ENCODE peak calls at places on chromosomes 6 and 20, in eight cellular contexts. S is BE2C; L is ascending aorta; G is tibial nerve; K is GM12865; E is upper lobe of right lung; J is fibroblast of lung; C is CD8-positive, alpha-beta T cell. R is an unnamed sample.

GRCh38 chr6:121274896-121275295 is 59.4 kb downstream of the TBC1D32 start:
- DNase-seq in S (no peak), L (no peak), G (no peak), K (no peak), E (no peak), J (no peak), C (no peak), R (no peak)

GRCh38 chr6:74277749-74278148 is 581.7 kb downstream of the CD109 start:
- DNase-seq in S (peak; percentile 4), L (no peak), G (no peak), K (no peak), E (no peak), J (peak; percentile 20), C (no peak), R (no peak)

GRCh38 chr6:39041072-39041471 is 7.5 kb upstream of the GLP1R start:
- DNase-seq in S (no peak), L (no peak), G (no peak), K (peak; percentile 42), E (no peak), J (no peak), C (no peak), R (no peak)

GRCh38 chr6:134080171-134080795 is 27.9 kb upstream of the SLC2A12 start:
- DNase-seq in S (no peak), L (no peak), G (no peak), K (peak; percentile 51), E (no peak), J (peak; percentile 67), C (no peak), R (no peak)

GRCh38 chr20:3661836-3662665 is 1.1 kb downstream of the GFRA4 start:
- DNase-seq in S (no peak), L (peak; percentile 56), G (no peak), K (no peak), E (peak; percentile 49), J (no peak), C (no peak), R (no peak)

GRCh38 chr6:144606041-144606440 is 320.9 kb downstream of the UTRN start:
- DNase-seq in S (no peak), L (no peak), G (no peak), K (no peak), E (no peak), J (no peak), C (no peak), R (no peak)

GRCh38 chr20:64203037-64203777 is 39.0 kb downstream of the MYT1 start:
- DNase-seq in S (peak; percentile 35), L (no peak), G (no peak), K (no peak), E (no peak), J (no peak), C (no peak), R (no peak)

GRCh38 chr6:131379951-131380350 is 193.1 kb upstream of the ARG1 start:
- DNase-seq in S (no peak), L (no peak), G (no peak), K (no peak), E (no peak), J (peak; percentile 94), C (no peak), R (peak; percentile 45)

GRCh38 chr20:33929917-33930316 is 63.8 kb upstream of the RALY start:
- DNase-seq in S (no peak), L (no peak), G (no peak), K (no peak), E (no peak), J (no peak), C (no peak), R (no peak)

GRCh38 chr6:134240664-134241431 is 77.1 kb downstream of the SGK1 start:
- DNase-seq in S (no peak), L (peak; percentile 75), G (peak; percentile 37), K (peak; percentile 67), E (peak; percentile 82), J (no peak), C (peak; percentile 90), R (no peak)

GRCh38 chr6:91278416-91278815 is 691.5 kb upstream of the MAP3K7 start:
- DNase-seq in S (no peak), L (no peak), G (no peak), K (no peak), E (no peak), J (no peak), C (no peak), R (no peak)

GRCh38 chr20:46626799-46627198 is 24.5 kb downstream of the SLC13A3 start:
- DNase-seq in S (no peak), L (no peak), G (no peak), K (no peak), E (no peak), J (no peak), C (no peak), R (no peak)

GRCh38 chr20:17808357-17808756 is 108.6 kb downstream of the BANF2 start:
- DNase-seq in S (no peak), L (peak; percentile 72), G (peak; percentile 58), K (no peak), E (no peak), J (peak; percentile 25), C (no peak), R (no peak)

GRCh38 chr20:44241796-44242195 is 5.3 kb upstream of the GDAP1L1 start:
- DNase-seq in S (no peak), L (no peak), G (no peak), K (no peak), E (no peak), J (no peak), C (no peak), R (no peak)

GRCh38 chr20:37627060-37627766 is 66.6 kb upstream of the CTNNBL1 start:
- DNase-seq in S (no peak), L (no peak), G (no peak), K (peak; percentile 63), E (no peak), J (peak; percentile 54), C (peak; percentile 7), R (no peak)

GRCh38 chr6:127900935-127901334 is at the start of gene THEMIS:
- DNase-seq in S (no peak), L (no peak), G (no peak), K (no peak), E (no peak), J (no peak), C (peak; percentile 55), R (no peak)

GRCh38 chr20:50713677-50714101 is 17.7 kb upstream of the PARD6B start:
- DNase-seq in S (no peak), L (no peak), G (no peak), K (no peak), E (no peak), J (peak; percentile 52), C (no peak), R (no peak)
- TF ChIP-seq CTCF in S (peak; percentile 60), L (peak; percentile 42), G (no peak), K (no peak), E (peak; percentile 41), J (peak; percentile 63), C (no peak), R (peak; percentile 43)

GRCh38 chr6:125795301-125795700 is 4.5 kb downstream of the NCOA7 start:
- DNase-seq in S (no peak), L (no peak), G (no peak), K (no peak), E (no peak), J (no peak), C (no peak), R (no peak)

GRCh38 chr6:125797120-125797933 is 6.6 kb downstream of the NCOA7 start:
- DNase-seq in S (no peak), L (no peak), G (no peak), K (no peak), E (no peak), J (no peak), C (no peak), R (no peak)

GRCh38 chr6:125794342-125795137 is 3.8 kb downstream of the NCOA7 start:
- DNase-seq in S (no peak), L (no peak), G (no peak), K (no peak), E (no peak), J (no peak), C (no peak), R (no peak)

GRCh38 chr6:125798734-125799510 is 8.2 kb downstream of the NCOA7 start:
- DNase-seq in S (no peak), L (no peak), G (no peak), K (peak; percentile 81), E (no peak), J (peak; percentile 86), C (no peak), R (no peak)

DNA sequence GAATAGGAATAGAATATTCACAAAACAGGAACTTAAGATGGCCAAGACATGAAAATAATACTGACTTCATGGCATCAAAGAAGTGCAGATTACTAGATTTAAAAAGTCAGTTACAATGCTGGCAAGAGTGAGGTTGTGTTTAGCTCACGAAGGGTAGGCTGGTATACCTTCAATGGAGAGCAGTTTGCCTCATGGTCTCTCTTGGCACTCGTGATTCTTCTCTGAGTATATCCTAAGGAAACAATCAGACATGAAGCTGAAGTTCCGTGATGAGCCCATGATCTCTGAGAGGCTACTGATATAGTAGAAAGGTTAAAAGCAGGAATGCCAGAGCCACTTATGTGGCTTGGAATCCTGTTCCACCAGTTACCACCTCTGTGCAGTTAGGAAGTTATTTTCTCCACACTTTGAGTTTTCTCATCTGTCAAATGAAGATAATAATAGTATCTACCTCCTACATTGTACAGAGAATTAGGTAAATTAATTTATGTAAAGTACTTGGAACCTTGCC is 7.2 kb downstream of the NCOA7 start:
- DNase-seq in S (no peak), L (no peak), G (no peak), K (no peak), E (no peak), J (no peak), C (no peak), R (no peak)
- H3K4me3 ChIP-seq in S (no peak overlapping the region), L (no peak overlapping the region), G (no peak overlapping the region), K (no peak overlapping the region), E (no peak overlapping the region), J (no peak overlapping the region), C (no peak overlapping the region), R (no peak overlapping the region)

DNA sequence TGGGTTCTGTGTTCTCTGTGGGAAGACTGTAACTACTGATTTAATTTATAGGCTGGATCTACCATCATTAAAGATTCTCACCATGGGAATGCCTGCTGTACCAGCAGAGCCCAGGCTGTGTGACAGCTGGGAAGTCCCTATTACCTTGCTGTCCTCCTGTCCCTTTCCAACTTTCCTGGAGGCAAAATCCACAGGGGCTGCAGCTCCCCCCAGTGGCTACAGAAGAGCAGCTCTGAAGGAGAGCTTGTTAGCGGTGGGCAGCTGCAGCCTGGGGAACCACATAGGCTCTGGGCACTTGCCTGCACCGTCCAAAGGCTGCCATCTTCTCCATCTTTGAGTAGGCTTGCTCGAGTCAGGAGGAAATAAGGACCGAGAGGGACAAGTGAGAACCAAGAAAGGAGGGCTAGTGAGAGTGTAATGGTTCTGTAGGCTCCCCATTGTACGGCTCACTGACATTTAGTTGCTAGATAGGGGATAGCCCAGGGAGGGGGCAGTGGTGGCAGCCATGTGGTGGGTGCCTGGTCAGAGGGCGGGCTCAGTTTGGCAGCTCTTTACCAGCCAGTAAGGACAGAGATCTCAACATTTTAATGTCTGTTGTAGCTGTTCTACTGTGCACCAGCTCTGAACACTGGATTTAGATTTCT is 155.1 kb upstream of the MLIP start:
- DNase-seq in S (peak; percentile 64), L (peak; percentile 81), G (peak; percentile 25), K (peak; percentile 40), E (peak; percentile 83), J (peak; percentile 56), C (no peak), R (no peak)
- TF ChIP-seq CTCF in S (peak; percentile 62), L (peak; percentile 89), G (peak; percentile 62), K (peak; percentile 45), E (peak; percentile 65), J (peak; percentile 80), C (no peak), R (peak; percentile 91)

DNA sequence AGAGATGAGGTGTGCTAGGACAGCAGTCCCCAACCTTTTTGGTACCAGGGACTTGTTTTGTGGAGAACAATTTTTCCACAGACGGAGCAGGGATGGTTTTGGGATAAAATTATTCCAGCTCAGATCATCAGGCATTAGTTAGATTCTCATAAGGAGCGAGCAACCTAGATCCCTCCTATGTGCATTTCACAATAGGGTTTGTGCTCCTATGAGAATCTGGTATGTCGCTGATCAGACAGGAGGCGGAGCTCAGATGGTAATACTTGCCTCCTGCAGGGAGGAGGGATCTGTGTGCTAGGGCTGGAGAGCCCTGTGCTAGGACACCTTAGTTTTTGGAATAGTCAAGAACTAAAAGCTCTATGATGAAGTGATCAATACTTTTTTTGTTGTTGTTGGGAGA is 2.5 kb downstream of the SMIM13 start:
- DNase-seq in S (peak; percentile 21), L (no peak), G (no peak), K (peak; percentile 24), E (no peak), J (peak; percentile 70), C (no peak), R (no peak)
- H3K4me3 ChIP-seq in S (peak overlapping the region; percentile 92), L (no peak overlapping the region), G (no peak overlapping the region), K (peak overlapping the region; percentile 97), E (no peak overlapping the region), J (peak overlapping the region; percentile 89), C (no peak overlapping the region), R (no peak overlapping the region)

R was measured in AG04449.